ENCODE peak calls at places on chromosomes 2 and 18, in four cellular contexts. One of them, this sample, is unnamed. For H3K4me1 and H3K27me3, the result is how much of the 10 kb centered on the place peaks cover.

GRCh38 chr2:148172131-148172753 is 151.4 kb downstream of the MBD5 start:
- DNase-seq in uterus: no peak
- DNase-seq in mesendoderm: no peak
- DNase-seq in astrocyte: no peak
- DNase-seq in this sample: no peak

GRCh38 chr2:232219496-232219870 is 159.1 kb upstream of the ALPP start:
- DNase-seq in uterus: no peak
- DNase-seq in mesendoderm: no peak
- DNase-seq in astrocyte: no peak
- DNase-seq in this sample: no peak

GRCh38 chr2:73852020-73852419 is 23.3 kb downstream of the STAMBP start:
- DNase-seq in uterus: no peak
- DNase-seq in mesendoderm: no peak
- DNase-seq in astrocyte: peak
- DNase-seq in this sample: peak

GRCh38 chr2:203875471-203875870 is 7.9 kb downstream of the CTLA4 start:
- DNase-seq in uterus: no peak
- DNase-seq in mesendoderm: no peak
- DNase-seq in astrocyte: no peak
- DNase-seq in this sample: no peak

GRCh38 chr2:19899853-19900525 is 1.8 kb downstream of the TTC32 start:
- DNase-seq in uterus: no peak
- DNase-seq in mesendoderm: no peak
- DNase-seq in astrocyte: no peak
- DNase-seq in this sample: no peak

GRCh38 chr2:46075848-46076247 is 221.4 kb upstream of the EPAS1 start:
- DNase-seq in uterus: no peak
- DNase-seq in mesendoderm: no peak
- DNase-seq in astrocyte: peak
- DNase-seq in this sample: no peak

GRCh38 chr18:11245889-11246288 is 96.5 kb upstream of the PIEZO2 start:
- DNase-seq in uterus: no peak
- DNase-seq in mesendoderm: no peak
- DNase-seq in astrocyte: no peak
- DNase-seq in this sample: no peak

GRCh38 chr2:222180619-222181018 is 118.2 kb downstream of the PAX3 start:
- DNase-seq in uterus: no peak
- DNase-seq in mesendoderm: no peak
- DNase-seq in astrocyte: peak
- DNase-seq in this sample: no peak

GRCh38 chr2:9153589-9153988 is 53.0 kb upstream of the ASAP2 start:
- DNase-seq in uterus: no peak
- DNase-seq in mesendoderm: no peak
- DNase-seq in astrocyte: no peak
- DNase-seq in this sample: peak

GRCh38 chr18:41576643-41577042 is 378.4 kb upstream of the PIK3C3 start:
- DNase-seq in uterus: no peak
- DNase-seq in mesendoderm: peak
- DNase-seq in astrocyte: no peak
- DNase-seq in this sample: no peak

GRCh38 chr2:12702661-12703121 is 14.0 kb upstream of the TRIB2 start:
- DNase-seq in uterus: peak
- DNase-seq in mesendoderm: peak
- DNase-seq in astrocyte: peak
- DNase-seq in this sample: peak
- H3K4me1 ChIP-seq in uterus: under half
- H3K4me1 ChIP-seq in mesendoderm: under half
- H3K4me1 ChIP-seq in astrocyte: under half
- H3K4me1 ChIP-seq in this sample: under half

GRCh38 chr2:40285391-40285790 is 166.5 kb downstream of the SLC8A1 start:
- DNase-seq in uterus: no peak
- DNase-seq in mesendoderm: peak
- DNase-seq in astrocyte: peak
- DNase-seq in this sample: no peak
- H3K27me3 ChIP-seq in uterus: under half
- H3K27me3 ChIP-seq in mesendoderm: under half
- H3K27me3 ChIP-seq in astrocyte: under half
- H3K27me3 ChIP-seq in this sample: under half

DNA sequence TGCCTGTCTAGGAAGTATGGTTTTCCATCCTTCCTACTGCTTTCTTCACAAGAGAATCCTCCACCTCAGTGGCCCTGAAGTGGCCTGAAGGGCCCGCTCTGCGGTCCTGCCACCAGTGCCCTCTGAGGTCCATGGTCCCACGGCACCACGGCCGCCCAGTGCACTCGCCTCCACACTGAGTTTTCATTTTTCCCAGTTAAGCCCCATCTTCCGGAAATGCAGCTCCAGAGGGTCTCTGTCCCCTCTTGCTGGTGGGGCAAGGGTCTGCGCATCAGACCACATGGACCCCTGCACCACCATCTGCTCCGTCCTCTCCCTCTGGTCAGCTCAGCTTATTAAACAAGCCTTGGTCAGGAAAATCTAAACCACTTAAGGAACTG is 4.0 kb downstream of the DUSP28 start:
- DNase-seq in uterus: peak
- DNase-seq in mesendoderm: no peak
- DNase-seq in astrocyte: no peak
- DNase-seq in this sample: no peak
- H3K4me1 ChIP-seq in uterus: under half
- H3K4me1 ChIP-seq in mesendoderm: under half
- H3K4me1 ChIP-seq in astrocyte: under half
- H3K4me1 ChIP-seq in this sample: under half

GRCh38 chr18:6942742-6943141 is 174.9 kb downstream of the LAMA1 start:
- DNase-seq in uterus: no peak
- DNase-seq in mesendoderm: no peak
- DNase-seq in astrocyte: no peak
- DNase-seq in this sample: no peak

GRCh38 chr18:6943143-6943542 is 174.5 kb downstream of the LAMA1 start:
- DNase-seq in uterus: no peak
- DNase-seq in mesendoderm: no peak
- DNase-seq in astrocyte: no peak
- DNase-seq in this sample: no peak

GRCh38 chr18:6940451-6940970 is 177.1 kb downstream of the LAMA1 start:
- DNase-seq in uterus: no peak
- DNase-seq in mesendoderm: no peak
- DNase-seq in astrocyte: no peak
- DNase-seq in this sample: no peak

GRCh38 chr18:6938003-6938402 is 179.6 kb downstream of the LAMA1 start:
- DNase-seq in uterus: no peak
- DNase-seq in mesendoderm: no peak
- DNase-seq in astrocyte: no peak
- DNase-seq in this sample: no peak

DNA sequence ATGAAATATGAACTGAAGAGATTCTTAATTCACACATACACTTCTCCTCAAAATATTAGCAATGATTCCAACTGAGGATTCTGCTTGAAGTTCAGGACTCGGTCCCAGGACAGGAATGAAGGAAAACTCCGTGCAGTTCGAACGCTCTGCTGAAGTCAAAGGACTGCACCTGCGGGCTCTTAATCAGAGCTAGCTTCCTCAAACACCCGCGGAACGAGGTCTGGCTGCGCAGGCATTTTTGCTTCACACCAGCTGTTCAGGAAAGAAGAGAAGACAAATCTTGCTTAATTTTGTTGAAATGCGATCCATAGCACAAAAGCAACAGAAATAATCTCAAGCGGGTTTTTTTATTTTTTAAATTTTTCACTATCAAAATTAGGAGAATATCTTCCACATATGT is 175.6 kb downstream of the LAMA1 start:
- DNase-seq in uterus: no peak
- DNase-seq in mesendoderm: no peak
- DNase-seq in astrocyte: no peak
- DNase-seq in this sample: no peak
- H3K27me3 ChIP-seq in uterus: under half
- H3K27me3 ChIP-seq in mesendoderm: under half
- H3K27me3 ChIP-seq in astrocyte: under half
- H3K27me3 ChIP-seq in this sample: under half

GRCh38 chr2:217899231-217900009 is 103.4 kb downstream of the TNS1 start:
- DNase-seq in uterus: peak
- DNase-seq in mesendoderm: peak
- DNase-seq in astrocyte: peak
- DNase-seq in this sample: peak

GRCh38 chr2:217900780-217901360 is 101.9 kb downstream of the TNS1 start:
- DNase-seq in uterus: no peak
- DNase-seq in mesendoderm: no peak
- DNase-seq in astrocyte: no peak
- DNase-seq in this sample: no peak

GRCh38 chr2:217901826-217902225 is 101.0 kb downstream of the TNS1 start:
- DNase-seq in uterus: peak
- DNase-seq in mesendoderm: no peak
- DNase-seq in astrocyte: peak
- DNase-seq in this sample: no peak

GRCh38 chr2:217901400-217901799 is 101.4 kb downstream of the TNS1 start:
- DNase-seq in uterus: no peak
- DNase-seq in mesendoderm: no peak
- DNase-seq in astrocyte: no peak
- DNase-seq in this sample: no peak

DNA sequence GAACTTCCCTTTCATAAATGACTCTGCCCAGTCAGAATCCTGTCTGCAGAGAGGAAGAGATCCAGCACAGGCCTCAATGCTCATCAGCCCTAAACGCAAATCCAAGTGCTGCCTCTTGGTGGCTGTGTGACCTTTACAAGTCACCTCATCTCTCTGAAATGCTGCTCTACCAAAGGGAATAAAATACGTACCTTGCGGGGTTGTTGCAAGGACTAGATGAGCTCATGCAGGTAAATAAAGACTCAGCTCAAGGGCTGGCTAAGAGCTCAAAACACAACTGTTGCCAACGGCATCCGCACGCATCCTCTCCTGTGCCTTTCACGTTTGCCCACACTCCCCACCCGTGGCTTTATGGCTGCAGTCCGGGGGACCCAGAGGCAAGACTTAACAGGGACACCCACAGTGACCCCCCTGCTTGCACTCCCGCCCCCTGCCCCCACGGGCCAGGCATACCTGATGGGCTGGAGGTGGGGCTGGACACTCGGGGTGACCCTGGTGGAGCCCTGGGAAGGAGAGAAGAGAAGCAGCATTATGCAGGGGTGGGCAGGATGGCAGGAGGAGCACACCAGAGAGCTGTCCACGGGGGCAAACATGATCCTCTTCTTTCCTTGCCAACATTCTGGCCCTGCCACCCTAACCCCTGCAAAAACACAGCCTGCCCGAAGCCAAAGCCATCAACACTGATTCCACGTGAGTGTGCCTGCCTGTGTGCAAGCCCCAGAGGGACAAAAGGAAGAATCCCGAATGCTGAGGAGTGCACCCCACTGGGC is 102.6 kb downstream of the TNS1 start:
- DNase-seq in uterus: no peak
- DNase-seq in mesendoderm: peak
- DNase-seq in astrocyte: no peak
- DNase-seq in this sample: no peak
- H3K4me1 ChIP-seq in uterus: under half
- H3K4me1 ChIP-seq in mesendoderm: under half
- H3K4me1 ChIP-seq in astrocyte: half or more
- H3K4me1 ChIP-seq in this sample: under half

GRCh38 chr2:106575955-106576354 is 88.8 kb downstream of the CD8B2 start:
- DNase-seq in uterus: peak
- DNase-seq in mesendoderm: peak
- DNase-seq in astrocyte: peak
- DNase-seq in this sample: no peak
- H3K27me3 ChIP-seq in uterus: under half
- H3K27me3 ChIP-seq in mesendoderm: under half
- H3K27me3 ChIP-seq in astrocyte: under half
- H3K27me3 ChIP-seq in this sample: under half

GRCh38 chr2:102282646-102283045 is 28.7 kb upstream of the IL1RL1 start:
- DNase-seq in uterus: no peak
- DNase-seq in mesendoderm: no peak
- DNase-seq in astrocyte: peak
- DNase-seq in this sample: no peak

GRCh38 chr2:102283996-102284395 is 27.4 kb upstream of the IL1RL1 start:
- DNase-seq in uterus: no peak
- DNase-seq in mesendoderm: no peak
- DNase-seq in astrocyte: peak
- DNase-seq in this sample: no peak

GRCh38 chr2:102286041-102286440 is 25.3 kb upstream of the IL1RL1 start:
- DNase-seq in uterus: no peak
- DNase-seq in mesendoderm: no peak
- DNase-seq in astrocyte: no peak
- DNase-seq in this sample: no peak

GRCh38 chr2:102284611-102285010 is 26.8 kb upstream of the IL1RL1 start:
- DNase-seq in uterus: no peak
- DNase-seq in mesendoderm: no peak
- DNase-seq in astrocyte: peak
- DNase-seq in this sample: no peak

GRCh38 chr2:102285368-102285767 is 26.0 kb upstream of the IL1RL1 start:
- DNase-seq in uterus: no peak
- DNase-seq in mesendoderm: no peak
- DNase-seq in astrocyte: peak
- DNase-seq in this sample: no peak
- H3K4me1 ChIP-seq in uterus: under half
- H3K4me1 ChIP-seq in mesendoderm: under half
- H3K4me1 ChIP-seq in astrocyte: under half
- H3K4me1 ChIP-seq in this sample: under half

GRCh38 chr2:118815731-118816130 is 31.7 kb downstream of the EN1 start:
- DNase-seq in uterus: no peak
- DNase-seq in mesendoderm: no peak
- DNase-seq in astrocyte: no peak
- DNase-seq in this sample: no peak
- H3K27me3 ChIP-seq in uterus: under half
- H3K27me3 ChIP-seq in mesendoderm: under half
- H3K27me3 ChIP-seq in astrocyte: under half
- H3K27me3 ChIP-seq in this sample: under half

DNA sequence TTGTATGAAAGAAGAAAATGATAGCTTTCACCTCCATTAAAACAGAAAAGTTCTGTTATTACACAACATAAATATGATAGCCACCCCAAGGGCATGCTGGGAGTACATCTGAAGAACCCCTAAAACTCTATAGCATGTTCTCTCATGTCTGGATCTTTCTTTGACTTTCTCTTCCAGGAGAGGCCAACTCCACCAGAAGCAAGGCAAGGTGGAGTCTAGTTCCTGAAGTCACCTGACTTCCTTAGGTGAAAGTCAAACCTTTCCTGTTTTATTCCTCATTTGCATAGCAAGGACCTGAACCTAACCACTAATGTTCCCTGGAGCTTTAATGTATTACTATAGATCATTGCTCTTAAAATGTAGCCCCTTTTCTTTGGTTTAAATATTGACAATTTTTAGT is 5.7 kb downstream of the STAT1 start:
- DNase-seq in uterus: no peak
- DNase-seq in mesendoderm: no peak
- DNase-seq in astrocyte: no peak
- DNase-seq in this sample: no peak
- H3K4me1 ChIP-seq in uterus: under half
- H3K4me1 ChIP-seq in mesendoderm: under half
- H3K4me1 ChIP-seq in astrocyte: under half
- H3K4me1 ChIP-seq in this sample: under half